ENCODE peak calls at places on chromosomes 6 and 20, in nine cellular contexts. L, P, D, S, C, K, X, T and Z are unnamed samples.
A peak's percentile ranks its signal among the peaks of the same experiment; 100 is the strongest.

GRCh38 chr6:96907498-96907897 is 9.8 kb upstream of the NDUFAF4 start:
- DNase-seq in L (peak; percentile 36), P (peak; percentile 17), D (no peak), S (no peak), C (no peak), K (no peak), X (peak; percentile 13), T (no peak), Z (no peak)

GRCh38 chr6:30360139-30360538 is 15.2 kb downstream of the RPP21 start:
- DNase-seq in L (peak; percentile 9), P (no peak), D (no peak), S (no peak), C (no peak), K (no peak), X (no peak), T (no peak), Z (no peak)

GRCh38 chr20:41167481-41168253 is 30.3 kb downstream of the PLCG1 start:
- DNase-seq in L (no peak), P (no peak), D (no peak), S (no peak), C (no peak), K (no peak), X (no peak), T (no peak), Z (no peak)

GRCh38 chr6:70151616-70152015 is 151.3 kb downstream of the COL9A1 start:
- DNase-seq in L (peak; percentile 38), P (no peak), D (no peak), S (no peak), C (no peak), K (no peak), X (no peak), T (no peak), Z (no peak)

GRCh38 chr6:51339108-51339507 is 520.4 kb downstream of the TFAP2B start:
- DNase-seq in L (no peak), P (no peak), D (no peak), S (no peak), C (no peak), K (no peak), X (no peak), T (no peak), Z (no peak)

GRCh38 chr20:63025534-63026331 is 19.0 kb upstream of the BHLHE23 start:
- DNase-seq in L (peak; percentile 88), P (peak; percentile 40), D (no peak), S (no peak), C (peak; percentile 22), K (no peak), X (no peak), T (no peak), Z (peak; percentile 58)

GRCh38 chr20:11891081-11891826 is 26.4 kb upstream of the BTBD3 start:
- DNase-seq in L (peak; percentile 78), P (peak; percentile 24), D (peak; percentile 81), S (peak; percentile 58), C (peak; percentile 25), K (peak; percentile 45), X (peak; percentile 29), T (no peak), Z (peak; percentile 23)

GRCh38 chr20:371755-372542 is 8.6 kb upstream of the TRIB3 start:
- DNase-seq in L (peak; percentile 85), P (peak; percentile 86), D (peak; percentile 89), S (no peak), C (no peak), K (peak; percentile 97), X (no peak), T (peak; percentile 37), Z (no peak)

GRCh38 chr20:63520594-63520938 is at the start of gene PPDPF:
- DNase-seq in L (peak; percentile 91), P (peak; percentile 76), D (peak; percentile 95), S (peak; percentile 59), C (no peak), K (peak; percentile 83), X (peak; percentile 99), T (peak; percentile 70), Z (peak; percentile 44)

GRCh38 chr6:23533954-23534725 is 591.9 kb upstream of the NRSN1 start:
- DNase-seq in L (peak; percentile 35), P (no peak), D (no peak), S (no peak), C (no peak), K (no peak), X (no peak), T (no peak), Z (no peak)

GRCh38 chr6:71419954-71420692 is 131.5 kb downstream of the OGFRL1 start:
- DNase-seq in L (peak; percentile 65), P (peak; percentile 47), D (peak; percentile 70), S (no peak), C (no peak), K (peak; percentile 39), X (peak; percentile 10), T (peak; percentile 15), Z (no peak)

GRCh38 chr6:41371992-41372525 is 36.7 kb downstream of the NCR2 start:
- DNase-seq in L (peak; percentile 44), P (no peak), D (peak; percentile 35), S (no peak), C (peak; percentile 43), K (no peak), X (no peak), T (no peak), Z (no peak)

GRCh38 chr6:12363651-12364381 is 73.7 kb downstream of the EDN1 start:
- DNase-seq in L (no peak), P (no peak), D (peak; percentile 77), S (peak; percentile 12), C (no peak), K (peak; percentile 45), X (peak; percentile 51), T (no peak), Z (no peak)

GRCh38 chr6:109998159-109998785 is 20.2 kb downstream of the GPR6 start:
- DNase-seq in L (peak; percentile 8), P (no peak), D (no peak), S (no peak), C (no peak), K (no peak), X (no peak), T (no peak), Z (no peak)